ENCODE peak calls at places on chromosomes 6 and 20, in five cellular contexts. D is activated naive CD8-positive, alpha-beta T cell treated with anti-CD3 and anti-CD28 coated beads for 36 hours; T is H7; E is Calu3; X is NCI-H1417. A is an unnamed sample.

GRCh38 chr6:7650876-7651275 is 60.9 kb downstream of the SNRNP48 start:
- DNase-seq in T (no peak), E (no peak), D (no peak), X (no peak), A (no peak)

GRCh38 chr6:113857565-113858066 is 471 bp downstream of the MARCKS start:
- DNase-seq in D (no peak), X (no peak), T (peak), E (peak), A (no peak)

GRCh38 chr6:97497713-97498331 is 214.8 kb upstream of the MMS22L start:
- DNase-seq in E (peak), X (peak), T (peak), D (peak), A (peak)

GRCh38 chr6:138278326-138278725 is 60.0 kb upstream of the PBOV1 start:
- DNase-seq in D (no peak), X (peak), E (no peak), T (peak), A (peak)

GRCh38 chr20:12882832-12883506 is 125.8 kb upstream of the SPTLC3 start:
- DNase-seq in D (no peak), E (no peak), X (no peak), T (no peak), A (no peak)

GRCh38 chr20:51484141-51484815 is 58.2 kb downstream of the NFATC2 start:
- DNase-seq in D (no peak), X (no peak), T (no peak), E (no peak), A (no peak)

GRCh38 chr6:170344631-170345576 is 38.3 kb downstream of the FAM120B start:
- DNase-seq in D (peak), X (peak), T (peak), E (no peak), A (peak)

GRCh38 chr20:36499723-36500501 is 41.4 kb upstream of the MYL9 start:
- DNase-seq in X (no peak), E (no peak), T (peak), D (no peak), A (no peak)

GRCh38 chr6:52420668-52421358 is 671 bp downstream of the EFHC1 start:
- DNase-seq in D (no peak), T (no peak), E (peak), X (peak), A (peak)

GRCh38 chr20:47885909-47886453 is 100.7 kb upstream of the SULF2 start:
- DNase-seq in X (no peak), E (no peak), T (no peak), D (no peak), A (no peak)

GRCh38 chr20:57391439-57392129 is 388 bp downstream of the RBM38 start:
- DNase-seq in X (peak), T (peak), D (peak), E (peak), A (no peak)

GRCh38 chr6:43865947-43866346 is 95.9 kb downstream of the VEGFA start:
- DNase-seq in E (no peak), X (peak), T (no peak), D (no peak), A (no peak)

GRCh38 chr6:157527471-157527907 is 146.5 kb downstream of the ZDHHC14 start:
- DNase-seq in D (peak), T (no peak), E (no peak), X (no peak), A (no peak)

GRCh38 chr20:31836853-31837608 is 8.4 kb downstream of the FOXS1 start:
- DNase-seq in T (peak), E (no peak), X (no peak), D (no peak), A (no peak)

GRCh38 chr6:31734703-31735500 is 1.4 kb downstream of the CLIC1 start:
- DNase-seq in X (peak), E (peak), D (peak), T (peak), A (peak)

GRCh38 chr6:127520061-127520460 is 926 bp upstream of the MTCL3 start:
- DNase-seq in E (no peak), D (no peak), X (peak), T (no peak), A (no peak)

GRCh38 chr6:11042750-11043551 is 1.2 kb downstream of the ELOVL2 start:
- DNase-seq in D (no peak), E (no peak), T (no peak), X (peak), A (no peak)

GRCh38 chr6:110180228-110181008 is at the start of gene CDC40:
- DNase-seq in D (peak), X (no peak), E (peak), T (peak), A (peak)

GRCh38 chr6:25706314-25707014 is 48.1 kb upstream of the SLC17A4 start:
- DNase-seq in X (peak), E (no peak), T (no peak), D (no peak), A (peak)

GRCh38 chr20:37940161-37940560 is 37.2 kb downstream of the VSTM2L start:
- DNase-seq in D (no peak), X (no peak), T (peak), E (no peak), A (no peak)

GRCh38 chr20:23520185-23520584 is 29.3 kb downstream of the CST8 start:
- DNase-seq in X (peak), D (no peak), T (no peak), E (no peak), A (peak)